ENCODE peak calls at places on chromosomes 3 and 15, in seven cellular contexts. Z is cardiac muscle cell, K is tibial artery, Y is foreskin keratinocyte, C is GM10248, E is epithelial cell of esophagus, A is uterus. W is an unnamed sample.

GRCh38 chr15:45346381-45346780 is 32.0 kb downstream of the GATM start:
- DNase-seq in Z (no peak), K (no peak), Y (no peak), C (no peak), E (no peak), A (no peak), W (no peak)

GRCh38 chr15:85398822-85399221 is 18.4 kb downstream of the AKAP13 start:
- DNase-seq in Z (no peak), K (no peak), Y (no peak), C (no peak), E (no peak), A (no peak), W (no peak)

GRCh38 chr3:57112206-57112605 is 51.7 kb downstream of the SPATA12 start:
- DNase-seq in Z (peak; percentile 26), K (no peak), Y (no peak), C (peak; percentile 29), E (no peak), A (no peak), W (no peak)

GRCh38 chr3:124149774-124150173 is 157.8 kb upstream of the ROPN1 start:
- DNase-seq in Z (no peak), K (no peak), Y (no peak), C (no peak), E (no peak), A (no peak), W (no peak)

GRCh38 chr3:21158801-21159564 is 592.0 kb downstream of the ZNF385D start:
- DNase-seq in Z (peak; percentile 12), K (no peak), Y (no peak), C (no peak), E (peak; percentile 26), A (no peak), W (no peak)

GRCh38 chr3:195895900-195896360 is 12.4 kb downstream of the TNK2 start:
- DNase-seq in Z (no peak), K (peak; percentile 88), Y (no peak), C (peak; percentile 72), E (no peak), A (peak; percentile 54), W (peak; percentile 81)

GRCh38 chr15:78382114-78382886 is 42.1 kb downstream of the CRABP1 start:
- DNase-seq in Z (no peak), K (peak; percentile 28), Y (no peak), C (no peak), E (no peak), A (no peak), W (no peak)

GRCh38 chr3:65886376-65886775 is 152.3 kb downstream of the MAGI1 start:
- DNase-seq in Z (no peak), K (no peak), Y (no peak), C (no peak), E (no peak), A (no peak), W (no peak)

GRCh38 chr15:41502787-41503668 is 9.4 kb downstream of the ITPKA start:
- DNase-seq in Z (no peak), K (no peak), Y (no peak), C (no peak), E (no peak), A (no peak), W (peak; percentile 47)

GRCh38 chr15:41506796-41507341 is 6.8 kb downstream of the LTK start:
- DNase-seq in Z (no peak), K (no peak), Y (no peak), C (no peak), E (no peak), A (no peak), W (no peak)

GRCh38 chr15:41503669-41504010 is 10.0 kb downstream of the ITPKA start:
- DNase-seq in Z (no peak), K (no peak), Y (no peak), C (no peak), E (peak; percentile 50), A (no peak), W (no peak)

GRCh38 chr15:41505776-41506175 is 7.9 kb downstream of the LTK start:
- DNase-seq in Z (no peak), K (no peak), Y (no peak), C (no peak), E (no peak), A (no peak), W (no peak)

GRCh38 chr15:41504751-41505492 is 8.7 kb downstream of the LTK start:
- DNase-seq in Z (no peak), K (no peak), Y (no peak), C (no peak), E (no peak), A (no peak), W (no peak)
- TF ChIP-seq CTCF in Z (no peak), K (no peak), Y (no peak), C (no peak), E (no peak), A (no peak), W (no peak)

GRCh38 chr3:40869939-40870338 is 329.4 kb upstream of the CTNNB1 start:
- DNase-seq in Z (no peak), K (no peak), Y (no peak), C (no peak), E (no peak), A (no peak), W (no peak)
- TF ChIP-seq CTCF in Z (no peak), K (no peak), Y (no peak), C (no peak), E (no peak), A (no peak), W (no peak)

GRCh38 chr3:53134631-53135232 is 4.5 kb upstream of the RFT1 start:
- DNase-seq in Z (peak; percentile 83), K (peak; percentile 85), Y (no peak), C (peak; percentile 87), E (peak; percentile 79), A (peak; percentile 39), W (peak; percentile 82)
- TF ChIP-seq CTCF in Z (peak; percentile 88), K (peak; percentile 80), Y (peak; percentile 81), C (peak; percentile 93), E (peak; percentile 88), A (peak; percentile 64), W (peak; percentile 85)

DNA sequence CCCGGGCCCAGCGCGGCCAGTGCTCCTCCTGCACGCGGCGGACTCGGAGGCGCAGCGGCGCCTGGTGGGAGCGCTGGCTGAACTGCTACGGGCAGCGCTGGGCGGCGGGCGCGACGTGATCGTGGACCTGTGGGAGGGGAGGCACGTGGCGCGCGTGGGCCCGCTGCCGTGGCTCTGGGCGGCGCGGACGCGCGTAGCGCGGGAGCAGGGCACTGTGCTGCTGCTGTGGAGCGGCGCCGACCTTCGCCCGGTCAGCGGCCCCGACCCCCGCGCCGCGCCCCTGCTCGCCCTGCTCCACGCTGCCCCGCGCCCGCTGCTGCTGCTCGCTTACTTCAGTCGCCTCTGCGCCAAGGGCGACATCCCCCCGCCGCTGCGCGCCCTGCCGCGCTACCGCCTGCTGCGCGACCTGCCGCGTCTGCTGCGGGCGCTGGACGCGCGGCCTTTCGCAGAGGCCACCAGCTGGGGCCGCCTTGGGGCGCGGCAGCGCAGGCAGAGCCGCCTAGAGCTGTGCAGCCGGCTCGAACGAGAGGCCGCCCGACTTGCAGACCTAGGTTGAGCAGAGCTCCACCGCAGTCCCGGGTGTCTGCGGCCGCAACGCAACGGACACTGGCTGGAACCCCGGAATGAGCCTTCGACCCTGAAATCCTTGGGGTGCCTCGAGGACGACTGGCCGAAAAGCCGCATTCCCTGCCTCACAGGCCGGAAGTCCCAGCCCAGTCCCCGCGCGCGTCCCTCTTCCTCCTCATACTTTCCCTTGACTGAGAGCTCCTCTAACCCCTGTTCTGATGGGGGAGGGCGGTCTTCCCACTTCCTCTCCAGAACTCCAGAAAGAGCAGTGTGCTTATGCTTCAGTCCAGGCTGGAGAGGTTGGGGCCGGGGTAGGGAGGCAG is 1.4 kb upstream of the IL17RC start:
- DNase-seq in Z (peak; percentile 71), K (peak; percentile 89), Y (no peak), C (no peak), E (no peak), A (peak; percentile 81), W (peak; percentile 50)
- TF ChIP-seq CTCF in Z (peak; percentile 54), K (no peak), Y (peak; percentile 34), C (peak; percentile 45), E (peak; percentile 3), A (peak; percentile 85), W (peak; percentile 38)

DNA sequence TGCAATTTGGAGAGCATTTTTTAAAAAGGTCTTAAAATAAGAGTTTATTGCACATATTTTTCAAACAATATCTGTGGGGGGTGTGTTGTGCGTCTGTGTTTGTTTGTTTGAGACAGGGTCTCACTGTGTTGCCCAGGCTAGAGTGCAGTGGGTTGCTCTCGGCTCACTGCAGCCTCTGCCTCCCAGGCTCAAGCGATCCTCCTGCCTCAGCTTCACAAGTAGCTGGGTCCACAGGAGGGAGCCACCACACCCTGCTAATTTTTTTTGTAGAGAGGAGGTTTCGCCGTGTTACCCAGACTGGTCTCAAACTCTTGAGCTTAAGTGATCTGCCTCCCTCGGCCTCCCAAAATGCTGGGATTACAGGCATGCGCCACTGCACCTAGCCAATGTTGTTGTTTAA is 2.7 kb downstream of the MLF1 start:
- DNase-seq in Z (no peak), K (no peak), Y (no peak), C (no peak), E (no peak), A (no peak), W (no peak)
- TF ChIP-seq CTCF in Z (no peak), K (no peak), Y (peak; percentile 26), C (no peak), E (no peak), A (no peak), W (no peak)

GRCh38 chr15:62805502-62805901 is 237.0 kb upstream of the TPM1 start:
- DNase-seq in Z (no peak), K (no peak), Y (no peak), C (no peak), E (no peak), A (no peak), W (no peak)

GRCh38 chr15:62812515-62812835 is 230.1 kb upstream of the TPM1 start:
- DNase-seq in Z (no peak), K (no peak), Y (no peak), C (no peak), E (no peak), A (no peak), W (no peak)

GRCh38 chr15:62807539-62808130 is 234.9 kb upstream of the TPM1 start:
- DNase-seq in Z (no peak), K (no peak), Y (no peak), C (no peak), E (no peak), A (no peak), W (no peak)

GRCh38 chr15:62809968-62810260 is 232.6 kb upstream of the TPM1 start:
- DNase-seq in Z (no peak), K (no peak), Y (no peak), C (no peak), E (no peak), A (no peak), W (no peak)

DNA sequence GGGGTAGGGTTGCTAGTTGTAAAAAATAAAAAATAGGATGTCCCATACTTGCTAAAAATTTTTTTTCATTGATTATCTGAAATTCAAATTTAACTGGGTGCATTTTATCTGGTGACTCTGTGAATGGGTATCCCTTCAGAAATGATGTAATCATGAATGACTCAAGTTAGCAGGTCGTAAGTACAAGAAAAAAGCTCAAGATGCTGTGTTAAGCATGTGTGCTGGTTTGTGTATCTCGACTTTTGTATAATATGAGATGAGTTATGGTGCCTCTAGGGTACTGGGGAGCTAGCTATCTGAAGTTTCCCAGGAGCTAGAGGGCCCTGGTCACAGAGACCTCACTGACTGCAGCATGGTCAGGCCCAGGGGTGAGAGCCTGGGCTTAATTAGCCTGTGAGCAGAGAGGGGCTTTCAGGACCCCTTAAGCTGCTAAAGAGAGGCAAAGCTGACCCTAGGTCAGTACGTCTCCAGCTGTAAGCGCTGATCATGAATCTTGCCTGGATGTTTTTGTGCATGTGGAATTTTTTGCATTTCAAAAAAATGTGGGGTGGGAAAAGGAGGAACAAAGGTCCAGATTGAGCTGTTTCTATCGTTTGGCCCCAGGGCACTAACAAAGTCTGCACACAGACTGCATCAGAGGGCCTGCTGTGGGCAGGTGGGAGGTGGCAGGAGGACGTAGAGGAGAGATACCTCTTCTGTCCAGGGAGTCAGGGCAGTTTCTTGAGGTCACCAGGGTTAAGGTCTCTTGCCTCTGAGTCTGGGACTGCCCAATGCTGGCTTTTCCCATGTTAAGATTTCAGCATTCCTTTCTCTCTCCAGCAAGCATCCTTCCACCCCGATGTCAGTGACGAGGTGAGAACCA is 233.2 kb upstream of the TPM1 start:
- DNase-seq in Z (peak; percentile 38), K (no peak), Y (peak; percentile 17), C (no peak), E (peak; percentile 57), A (no peak), W (no peak)
- TF ChIP-seq CTCF in Z (no peak), K (no peak), Y (no peak), C (no peak), E (no peak), A (no peak), W (no peak)

W was measured in GM13977.